ENCODE peak calls at places on chromosomes 12 and 14, in seven cellular contexts. I is heart right ventricle, R is AG10803, E is GM12864, N is A549, T is K562, Y is neural progenitor cell. D is an unnamed sample.

GRCh38 chr14:53278602-53279506 is 125.7 kb upstream of the DDHD1 start:
- DNase-seq in I (no peak), R (peak; percentile 29), E (no peak), N (peak; percentile 78), T (peak; percentile 45), Y (no peak), D (peak; percentile 5)

GRCh38 chr12:50110762-50111416 is 1.1 kb upstream of the COX14 start:
- DNase-seq in I (peak; percentile 76), R (peak; percentile 47), E (no peak), N (peak; percentile 52), T (peak; percentile 53), Y (peak; percentile 60), D (peak; percentile 31)

GRCh38 chr12:45017916-45018315 is 33.0 kb downstream of the DBX2 start:
- DNase-seq in I (no peak), R (no peak), E (no peak), N (no peak), T (no peak), Y (no peak), D (no peak)

GRCh38 chr14:50961606-50962259 is 17.4 kb upstream of the PYGL start:
- DNase-seq in I (no peak), R (peak; percentile 86), E (no peak), N (peak; percentile 78), T (no peak), Y (no peak), D (peak; percentile 97)

GRCh38 chr14:31037709-31038221 is 11.6 kb upstream of the STRN3 start:
- DNase-seq in I (no peak), R (no peak), E (no peak), N (no peak), T (no peak), Y (no peak), D (no peak)

GRCh38 chr14:57637901-57638300 is 144.2 kb upstream of the CCDC198 start:
- DNase-seq in I (no peak), R (no peak), E (no peak), N (no peak), T (no peak), Y (no peak), D (no peak)

GRCh38 chr14:69133206-69134125 is 19.5 kb downstream of the DCAF5 start:
- DNase-seq in I (no peak), R (peak; percentile 67), E (no peak), N (peak; percentile 19), T (peak; percentile 53), Y (no peak), D (peak; percentile 88)

GRCh38 chr14:61458766-61459165 is 137.4 kb downstream of the PRKCH start:
- DNase-seq in I (no peak), R (no peak), E (no peak), N (no peak), T (no peak), Y (no peak), D (no peak)

GRCh38 chr12:96177013-96177412 is 17.2 kb upstream of the ELK3 start:
- DNase-seq in I (no peak), R (peak; percentile 32), E (no peak), N (no peak), T (no peak), Y (no peak), D (peak; percentile 86)

GRCh38 chr14:104680806-104681688 is 8.4 kb upstream of the INF2 start:
- DNase-seq in I (no peak), R (peak; percentile 75), E (peak; percentile 73), N (peak; percentile 86), T (no peak), Y (peak; percentile 52), D (peak; percentile 75)

GRCh38 chr14:67620217-67620789 is 583 bp downstream of the ARG2 start:
- DNase-seq in I (peak; percentile 13), R (no peak), E (no peak), N (no peak), T (peak; percentile 40), Y (peak; percentile 86), D (peak; percentile 13)

GRCh38 chr14:67619446-67620216 is at the start of gene ARG2:
- DNase-seq in I (peak; percentile 97), R (peak; percentile 85), E (peak; percentile 69), N (peak; percentile 96), T (peak; percentile 96), Y (peak; percentile 100), D (peak; percentile 82)

GRCh38 chr14:67627519-67627918 is 7.8 kb downstream of the ARG2 start:
- DNase-seq in I (no peak), R (no peak), E (no peak), N (no peak), T (no peak), Y (no peak), D (no peak)

GRCh38 chr14:67622675-67623074 is 3.0 kb downstream of the ARG2 start:
- DNase-seq in I (no peak), R (peak; percentile 71), E (no peak), N (peak; percentile 36), T (peak; percentile 71), Y (peak; percentile 27), D (peak; percentile 82)

DNA sequence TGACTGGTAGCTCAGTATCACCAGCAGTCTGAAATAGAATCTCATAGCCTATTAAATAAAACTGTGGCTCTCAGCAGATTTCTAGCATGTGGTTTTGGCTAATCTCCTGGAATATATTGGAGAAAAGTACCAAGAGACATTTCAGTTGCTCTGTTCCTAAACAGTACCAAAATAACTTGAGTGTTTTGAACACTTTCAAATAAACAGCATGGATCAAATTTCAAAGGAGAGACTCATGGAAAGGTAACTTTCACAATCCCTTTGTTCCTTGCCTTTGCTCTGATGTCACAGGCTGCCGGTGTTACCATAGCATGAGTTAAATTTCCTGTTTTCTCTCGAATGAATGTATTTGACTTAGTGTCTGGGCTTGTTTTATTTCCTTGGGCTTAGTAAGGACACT is 3.4 kb downstream of the ARG2 start:
- DNase-seq in I (no peak), R (peak; percentile 28), E (no peak), N (no peak), T (no peak), Y (no peak), D (no peak)
- H3K4me3 ChIP-seq in I (no peak overlapping the region), R (no peak overlapping the region), E (no peak overlapping the region), N (no peak overlapping the region), T (no peak overlapping the region), Y (no peak overlapping the region), D (no peak overlapping the region)

GRCh38 chr14:25406818-25407217 is 356.9 kb upstream of the STXBP6 start:
- DNase-seq in I (no peak), R (peak; percentile 22), E (no peak), N (peak; percentile 49), T (peak; percentile 37), Y (peak; percentile 76), D (peak; percentile 21)
- TF ChIP-seq CTCF in I (no peak), R (peak; percentile 45), E (peak; percentile 41), N (peak; percentile 13), T (no peak), Y (peak; percentile 78), D (peak; percentile 23)

DNA sequence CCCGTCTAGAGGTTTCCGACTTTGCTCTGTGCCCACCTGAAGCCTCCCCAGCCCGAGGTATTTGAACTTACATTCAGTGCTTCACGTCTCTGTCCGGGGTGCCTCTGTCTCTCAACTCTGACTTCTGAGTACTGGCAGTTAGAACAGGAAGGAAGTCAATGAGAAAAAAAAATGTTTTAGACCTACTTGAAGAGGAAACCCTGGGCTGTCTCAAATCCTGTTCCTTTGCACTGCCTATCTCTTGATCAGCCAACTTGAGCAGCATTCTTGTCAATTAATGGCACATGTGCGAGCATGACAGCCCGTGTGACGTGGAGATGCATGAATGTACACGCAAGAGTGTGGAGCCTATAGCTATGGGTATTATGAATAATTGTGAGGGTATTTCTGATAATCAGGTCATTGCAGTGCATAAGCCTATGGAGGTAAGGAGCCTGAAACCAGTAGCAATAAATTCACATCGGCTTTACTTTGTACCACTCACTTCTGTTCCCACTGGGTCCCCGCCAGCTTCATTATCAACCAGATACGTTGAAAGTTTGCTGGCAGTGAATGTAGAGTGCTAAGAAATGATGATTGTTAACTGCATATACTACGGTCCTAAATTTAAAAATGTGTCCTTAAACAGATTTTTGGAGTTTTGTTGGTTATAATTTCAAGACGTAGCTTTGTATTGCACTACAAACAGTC is at the start of gene ARHGDIB:
- DNase-seq in I (peak; percentile 21), R (no peak), E (peak; percentile 92), N (no peak), T (peak; percentile 59), Y (no peak), D (no peak)
- H3K4me3 ChIP-seq in I (peak within 1 kb of the TSS; percentile 46), R (no peak within 1 kb of the TSS), E (peak within 1 kb of the TSS; percentile 73), N (no peak within 1 kb of the TSS), T (peak within 1 kb of the TSS; percentile 40), Y (no peak within 1 kb of the TSS), D (peak within 1 kb of the TSS; percentile 31)

GRCh38 chr12:20601668-20602280 is 93.4 kb upstream of the SLCO1C1 start:
- DNase-seq in I (no peak), R (peak; percentile 65), E (no peak), N (peak; percentile 79), T (no peak), Y (peak; percentile 14), D (peak; percentile 78)
- TF ChIP-seq CTCF in I (no peak), R (peak; percentile 66), E (no peak), N (peak; percentile 70), T (no peak), Y (peak; percentile 68), D (peak; percentile 56)

DNA sequence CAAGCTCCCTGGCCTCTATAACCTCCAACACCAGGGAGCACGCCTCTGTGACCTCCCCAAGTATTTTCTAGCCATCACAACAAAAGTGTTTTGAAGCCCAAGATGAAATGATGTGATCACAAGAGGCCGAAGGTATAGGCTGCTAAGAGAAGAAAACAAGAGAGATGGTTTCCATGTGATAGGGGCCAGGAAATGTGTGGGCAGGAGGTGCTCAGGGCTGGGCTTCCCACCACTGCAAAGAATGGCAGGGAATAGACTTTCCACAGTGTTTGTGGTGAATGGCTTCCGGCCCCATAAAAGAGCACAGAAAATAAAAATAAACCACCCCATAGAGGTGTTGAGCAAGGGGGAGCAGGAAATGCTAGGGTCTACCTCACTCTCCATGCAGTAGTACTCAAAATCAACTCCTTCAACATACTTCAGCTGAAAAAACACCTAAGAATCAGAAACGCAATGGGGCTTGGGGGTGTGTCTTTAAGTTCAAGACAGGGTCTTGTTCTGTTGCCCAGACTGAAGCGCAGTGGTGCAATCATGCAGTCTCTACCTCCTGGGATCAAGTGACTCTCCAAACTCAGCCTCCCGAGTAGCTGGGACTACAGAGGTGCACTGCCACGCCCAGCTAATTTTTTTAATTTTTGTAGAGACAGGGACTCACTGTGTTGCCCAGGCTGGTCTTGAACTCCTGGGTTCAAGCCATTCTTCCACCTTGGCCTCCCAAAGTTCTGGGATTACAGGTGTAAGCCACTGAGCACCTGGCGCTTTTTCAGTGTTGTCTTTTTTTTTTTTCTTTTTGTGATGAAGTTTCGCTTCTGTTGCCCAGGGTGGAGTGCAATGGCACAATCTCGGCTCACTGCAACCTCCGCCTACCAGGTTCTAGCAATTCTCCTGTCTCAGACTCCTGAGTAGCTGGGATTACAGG is 27.1 kb downstream of the DAD1 start:
- DNase-seq in I (no peak), R (no peak), E (no peak), N (no peak), T (peak; percentile 59), Y (no peak), D (no peak)
- H3K4me3 ChIP-seq in I (no peak overlapping the region), R (no peak overlapping the region), E (no peak overlapping the region), N (no peak overlapping the region), T (no peak overlapping the region), Y (no peak overlapping the region), D (no peak overlapping the region)

GRCh38 chr12:2959194-2959507 is at the start of gene TEAD4:
- DNase-seq in I (peak; percentile 69), R (peak; percentile 85), E (no peak), N (peak; percentile 89), T (peak; percentile 76), Y (peak; percentile 96), D (peak; percentile 74)
- TF ChIP-seq CTCF in I (no peak), R (no peak), E (no peak), N (no peak), T (no peak), Y (no peak), D (no peak)

D was measured in fibroblast of the aortic adventitia.